ENCODE peak calls at places on chromosomes 7 and 10, in four cellular contexts. Z is uterus, T is tibial artery, C is A549. H is an unnamed sample.

GRCh38 chr7:155520114-155520513 is 26.2 kb downstream of the CNPY1 start:
- DNase-seq in T (no peak), Z (no peak), C (no peak), H (no peak)

GRCh38 chr7:144812379-144813283 is 23.2 kb downstream of the TPK1 start:
- DNase-seq in C (no peak), T (no peak), Z (no peak), H (no peak)

GRCh38 chr10:18313146-18313542 is 172.9 kb downstream of the CACNB2 start:
- DNase-seq in C (no peak), Z (no peak), T (no peak), H (no peak)

GRCh38 chr10:43284341-43284910 is 17.6 kb upstream of the RASGEF1A start:
- DNase-seq in C (no peak), Z (no peak), T (no peak), H (no peak)

GRCh38 chr10:43846968-43847367 is 198.3 kb upstream of the ZNF32 start:
- DNase-seq in T (no peak), C (no peak), Z (no peak), H (no peak)

GRCh38 chr10:81884856-81885255 is 9.9 kb downstream of the NRG3 start:
- DNase-seq in C (no peak), Z (no peak), T (no peak), H (no peak)

GRCh38 chr10:6542999-6543430 is 37.1 kb downstream of the PRKCQ start:
- DNase-seq in T (no peak), Z (no peak), C (no peak), H (no peak)

GRCh38 chr10:130971123-130971435 is 340.4 kb downstream of the TCERG1L start:
- DNase-seq in C (no peak), Z (no peak), T (no peak), H (no peak)

GRCh38 chr7:25970381-25970780 is 181.6 kb upstream of the NFE2L3 start:
- DNase-seq in Z (no peak), C (no peak), T (no peak), H (no peak)

GRCh38 chr7:137717811-137718271 is 128.9 kb downstream of the DGKI start:
- DNase-seq in Z (no peak), C (no peak), T (no peak), H (no peak)

GRCh38 chr10:58511765-58512469 is 755 bp upstream of the BICC1 start:
- DNase-seq in C (no peak), Z (peak), T (peak), H (peak)

GRCh38 chr7:95396136-95397032 is at the start of gene PON3:
- DNase-seq in C (peak), T (no peak), Z (no peak), H (peak)

GRCh38 chr7:151272410-151272809 is 23.9 kb upstream of the SMARCD3 start:
- DNase-seq in Z (peak), C (no peak), T (no peak), H (no peak)

GRCh38 chr10:29257106-29257783 is 31.6 kb upstream of the LYZL1 start:
- DNase-seq in T (peak), C (no peak), Z (peak), H (peak)

GRCh38 chr10:58771850-58772249 is 259.2 kb downstream of the BICC1 start:
- DNase-seq in C (no peak), T (no peak), Z (no peak), H (peak)

GRCh38 chr10:69014171-69014570 is 25.6 kb downstream of the KIFBP start:
- DNase-seq in Z (no peak), C (no peak), T (no peak), H (no peak)

GRCh38 chr10:3720228-3721019 is 64.6 kb downstream of the KLF6 start:
- DNase-seq in Z (peak), C (no peak), T (peak), H (peak)

GRCh38 chr7:11345621-11346020 is 371.9 kb downstream of the PHF14 start:
- DNase-seq in C (no peak), Z (no peak), T (no peak), H (no peak)

GRCh38 chr7:45118292-45118691 is 6.8 kb upstream of the TBRG4 start:
- DNase-seq in C (no peak), T (no peak), Z (no peak), H (no peak)

GRCh38 chr7:12389089-12389700 is 14.5 kb downstream of the VWDE start:
- DNase-seq in T (no peak), Z (no peak), C (peak), H (no peak)

GRCh38 chr7:140992422-140992821 is 22.3 kb downstream of the MRPS33 start:
- DNase-seq in C (no peak), Z (no peak), T (no peak), H (no peak)

DNA sequence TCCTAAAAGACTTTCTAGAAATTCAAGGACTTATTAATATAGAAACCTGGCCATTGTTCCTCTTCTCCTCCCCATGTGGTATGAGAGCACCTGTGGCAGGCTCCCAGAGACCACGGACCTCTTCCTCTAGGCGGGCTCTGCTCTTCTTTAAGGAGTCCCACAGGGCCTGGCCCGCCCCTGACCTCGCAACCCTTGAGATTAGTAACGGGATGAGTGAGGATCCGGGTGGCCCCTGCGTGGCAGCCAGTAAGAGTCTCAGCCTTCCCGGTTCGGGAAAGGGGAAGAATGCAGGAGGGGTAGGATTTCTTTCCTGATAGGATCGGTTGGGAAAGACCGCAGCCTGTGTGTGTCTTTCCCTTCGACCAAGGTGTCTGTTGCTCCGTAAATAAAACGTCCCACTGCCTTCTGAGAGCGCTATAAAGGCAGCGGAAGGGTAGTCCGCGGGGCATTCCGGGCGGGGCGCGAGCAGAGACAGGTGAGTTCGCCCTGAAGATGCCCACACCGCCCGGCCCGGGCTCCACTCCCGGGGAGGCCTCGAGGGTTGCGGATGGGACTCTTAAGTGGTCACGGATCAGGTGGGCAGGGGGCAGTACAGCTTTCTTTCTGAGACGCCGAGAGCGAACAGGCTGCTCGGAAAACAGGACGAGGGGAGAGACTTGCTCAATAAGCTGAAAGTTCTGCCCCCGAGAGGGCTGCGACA is at the start of gene SLC26A4:
- DNase-seq in Z (no peak), T (no peak), C (no peak), H (no peak)
- H3K27ac ChIP-seq in Z (no peak), T (no peak), C (peak), H (no peak)

GRCh38 chr7:35714862-35715261 is 19.9 kb upstream of the HERPUD2 start:
- DNase-seq in C (no peak), Z (no peak), T (no peak), H (no peak)

GRCh38 chr7:35712563-35713226 is 17.8 kb upstream of the HERPUD2 start:
- DNase-seq in T (no peak), Z (no peak), C (no peak), H (no peak)

GRCh38 chr7:35716038-35716803 is 21.3 kb upstream of the HERPUD2 start:
- DNase-seq in T (peak), Z (no peak), C (no peak), H (peak)

GRCh38 chr7:35717013-35717412 is 22.1 kb upstream of the HERPUD2 start:
- DNase-seq in T (no peak), C (no peak), Z (no peak), H (no peak)

GRCh38 chr7:35714407-35714806 is 19.5 kb upstream of the HERPUD2 start:
- DNase-seq in Z (no peak), C (no peak), T (no peak), H (no peak)
- H3K4me3 ChIP-seq in Z (no peak), C (no peak), T (no peak), H (no peak)

GRCh38 chr7:116122972-116123595 is 87.3 kb upstream of the TES start:
- DNase-seq in Z (no peak), C (peak), T (no peak), H (no peak)
- TF ChIP-seq CTCF in Z (peak), C (peak), T (peak), H (no peak)

GRCh38 chr7:5780801-5781496 is 514 bp downstream of the RNF216 start:
- DNase-seq in C (no peak), T (peak), Z (no peak), H (peak)
- H3K27ac ChIP-seq in C (peak), T (peak), Z (peak), H (peak)

GRCh38 chr10:101569465-101569837 is 18.6 kb downstream of the POLL start:
- DNase-seq in T (no peak), Z (no peak), C (no peak), H (no peak)
- H3K4me3 ChIP-seq in T (peak), Z (no peak), C (peak), H (peak)

H was measured in gastrocnemius medialis.